ENCODE peak calls at places on chromosomes 1 and 21, in six cellular contexts. M, G, S, T, D and Y are unnamed samples.

GRCh38 chr1:7470904-7471638 is 300.0 kb upstream of the VAMP3 start:
- DNase-seq in M (no peak), G (peak), S (no peak), T (no peak), D (peak), Y (peak)

GRCh38 chr1:234162661-234163060 is 210.6 kb upstream of the COA6 start:
- DNase-seq in M (no peak), G (no peak), S (no peak), T (no peak), D (no peak), Y (no peak)

GRCh38 chr1:172699111-172699510 is 40.2 kb downstream of the FASLG start:
- DNase-seq in M (peak), G (peak), S (no peak), T (peak), D (peak), Y (peak)

GRCh38 chr1:226677121-226678020 is 61.7 kb downstream of the ITPKB start:
- DNase-seq in M (peak), G (peak), S (no peak), T (peak), D (peak), Y (peak)

GRCh38 chr1:6104631-6105030 is 58.9 kb downstream of the KCNAB2 start:
- DNase-seq in M (no peak), G (no peak), S (no peak), T (no peak), D (no peak), Y (no peak)

GRCh38 chr1:10935241-10935640 is 77.2 kb upstream of the TARDBP start:
- DNase-seq in M (no peak), G (no peak), S (no peak), T (no peak), D (no peak), Y (no peak)

GRCh38 chr1:30041741-30042437 is 681.5 kb downstream of the MATN1 start:
- DNase-seq in M (no peak), G (no peak), S (no peak), T (no peak), D (no peak), Y (no peak)

GRCh38 chr21:34553199-34553952 is 41.4 kb upstream of the KCNE1 start:
- DNase-seq in M (no peak), G (no peak), S (no peak), T (no peak), D (peak), Y (peak)

GRCh38 chr1:165281207-165281901 is 75.2 kb downstream of the LMX1A start:
- DNase-seq in M (no peak), G (no peak), S (no peak), T (no peak), D (no peak), Y (no peak)

GRCh38 chr1:245241506-245242130 is 86.8 kb downstream of the KIF26B start:
- DNase-seq in M (no peak), G (no peak), S (no peak), T (no peak), D (no peak), Y (no peak)

GRCh38 chr1:117605164-117605810 is 561 bp upstream of the TENT5C start:
- DNase-seq in M (no peak), G (no peak), S (no peak), T (no peak), D (peak), Y (peak)

GRCh38 chr1:151961795-151962194 is 31.9 kb downstream of the S100A10 start:
- DNase-seq in M (no peak), G (no peak), S (no peak), T (no peak), D (no peak), Y (no peak)

GRCh38 chr1:200330770-200331428 is 78.9 kb downstream of the ZNF281 start:
- DNase-seq in M (no peak), G (no peak), S (no peak), T (no peak), D (no peak), Y (no peak)

GRCh38 chr1:226637147-226637935 is 88.8 kb downstream of the STUM start:
- DNase-seq in M (no peak), G (peak), S (no peak), T (no peak), D (peak), Y (no peak)

GRCh38 chr1:62561306-62561705 is 36.0 kb upstream of the ANGPTL3 start:
- DNase-seq in M (no peak), G (no peak), S (no peak), T (no peak), D (no peak), Y (no peak)

GRCh38 chr1:174809755-174810280 is 189.9 kb upstream of the CACYBP start:
- DNase-seq in M (no peak), G (no peak), S (no peak), T (no peak), D (no peak), Y (no peak)

GRCh38 chr1:9626201-9626608 is 25.3 kb upstream of the PIK3CD start:
- DNase-seq in M (no peak), G (no peak), S (no peak), T (no peak), D (no peak), Y (no peak)

GRCh38 chr1:40059292-40059959 is 18.9 kb downstream of the CAP1 start:
- DNase-seq in M (no peak), G (no peak), S (peak), T (no peak), D (peak), Y (peak)

GRCh38 chr1:210232524-210233215 is at the start of gene SERTAD4:
- DNase-seq in M (no peak), G (no peak), S (peak), T (no peak), D (peak), Y (peak)

GRCh38 chr1:193462629-193463320 is 276.4 kb upstream of the B3GALT2 start:
- DNase-seq in M (no peak), G (no peak), S (no peak), T (no peak), D (no peak), Y (no peak)

GRCh38 chr1:20698195-20698910 is 19.5 kb downstream of the KIF17 start:
- DNase-seq in M (no peak), G (no peak), S (no peak), T (no peak), D (peak), Y (peak)

GRCh38 chr1:114155756-114156155 is 2.1 kb upstream of the SYT6 start:
- DNase-seq in M (no peak), G (no peak), S (no peak), T (no peak), D (no peak), Y (no peak)

GRCh38 chr1:227889863-227890405 is 57.8 kb downstream of the WNT9A start:
- DNase-seq in M (no peak), G (no peak), S (no peak), T (peak), D (no peak), Y (no peak)